ENCODE peak calls at places on chromosomes 12 and 14, in four cellular contexts. N is tibial nerve; F is stimulated activated CD4-positive, alpha-beta T cell treated with anti-CD3 and anti-CD28 coated beads, TNF-alpha, amount 100 ng/mL, for 1 hour; I is GM19239. Y is an unnamed sample.

GRCh38 chr14:92987713-92988510 is 65.0 kb downstream of the CHGA start:
- DNase-seq in N (no peak), F (no peak), I (no peak), Y (no peak)

GRCh38 chr12:103495158-103495782 is 498 bp downstream of the C12orf42 start:
- DNase-seq in N (no peak), F (peak; percentile 36), I (peak; percentile 49), Y (no peak)

GRCh38 chr12:3241621-3242020 is 164.4 kb downstream of the TSPAN9 start:
- DNase-seq in N (no peak), F (no peak), I (no peak), Y (no peak)

GRCh38 chr12:6215932-6216494 is 15.8 kb downstream of the CD9 start:
- DNase-seq in N (peak; percentile 50), F (no peak), I (no peak), Y (peak; percentile 20)

GRCh38 chr12:54988402-54989054 is 4.0 kb upstream of the TESPA1 start:
- DNase-seq in N (peak; percentile 76), F (no peak), I (no peak), Y (no peak)

GRCh38 chr12:73072214-73072613 is 800.0 kb downstream of the TRHDE start:
- DNase-seq in N (no peak), F (no peak), I (no peak), Y (no peak)

GRCh38 chr14:105173901-105174894 is 5.6 kb upstream of the JAG2 start:
- DNase-seq in N (no peak), F (no peak), I (no peak), Y (no peak)

GRCh38 chr14:95508377-95508776 is 8.1 kb downstream of the SYNE3 start:
- DNase-seq in N (no peak), F (no peak), I (no peak), Y (no peak)

GRCh38 chr12:19299765-19300164 is 139.5 kb upstream of the AEBP2 start:
- DNase-seq in N (no peak), F (no peak), I (no peak), Y (no peak)

GRCh38 chr14:99757331-99758070 is 35.7 kb upstream of the EML1 start:
- DNase-seq in N (no peak), F (no peak), I (no peak), Y (no peak)

GRCh38 chr14:100419856-100420255 is 96.7 kb downstream of the SLC25A47 start:
- DNase-seq in N (no peak), F (no peak), I (no peak), Y (no peak)

GRCh38 chr14:92973265-92973797 is 50.4 kb downstream of the CHGA start:
- DNase-seq in N (peak; percentile 41), F (no peak), I (no peak), Y (no peak)

GRCh38 chr12:88579941-88580871 is at the start of gene KITLG:
- DNase-seq in N (peak; percentile 71), F (no peak), I (peak; percentile 5), Y (peak; percentile 57)

GRCh38 chr12:130051900-130052299 is 110.4 kb upstream of the FZD10 start:
- DNase-seq in N (no peak), F (no peak), I (no peak), Y (no peak)

GRCh38 chr12:2963760-2964292 is 4.6 kb downstream of the TEAD4 start:
- DNase-seq in N (no peak), F (no peak), I (no peak), Y (no peak)

Y was measured in NCI-H1048.